ENCODE peak calls at places on chromosomes 2 and 18, in seven cellular contexts. Y, S, J, O, V, P and E are unnamed samples.
A peak's percentile ranks its signal among the peaks of the same experiment; 100 is the strongest.

GRCh38 chr2:201891676-201892075 is 85.3 kb downstream of the CDK15 start:
- DNase-seq in J (no peak), Y (no peak), O (no peak), S (peak; percentile 48), V (no peak), P (no peak), E (no peak)

GRCh38 chr18:59650266-59650820 is 46.9 kb downstream of the CCBE1 start:
- DNase-seq in Y (no peak), V (no peak), S (no peak), O (no peak), J (peak; percentile 34), P (no peak), E (no peak)

GRCh38 chr2:172667926-172668325 is 67.7 kb upstream of the RAPGEF4 start:
- DNase-seq in V (no peak), J (no peak), Y (no peak), P (no peak), O (no peak), S (no peak), E (no peak)

GRCh38 chr2:235570256-235570655 is 76.4 kb downstream of the AGAP1 start:
- DNase-seq in O (no peak), V (peak; percentile 28), Y (no peak), S (peak; percentile 73), J (no peak), P (no peak), E (no peak)

GRCh38 chr2:51581636-51582267 is 549.8 kb upstream of the NRXN1 start:
- DNase-seq in S (no peak), O (no peak), P (no peak), V (no peak), J (no peak), Y (no peak), E (no peak)

GRCh38 chr2:231707625-231708049 is 688 bp upstream of the PTMA start:
- DNase-seq in Y (no peak), O (peak; percentile 81), J (no peak), P (no peak), S (no peak), V (no peak), E (peak; percentile 73)

GRCh38 chr2:5188636-5189035 is 503.5 kb upstream of the SOX11 start:
- DNase-seq in P (no peak), Y (no peak), J (peak; percentile 37), O (no peak), V (no peak), S (no peak), E (no peak)

GRCh38 chr18:70195852-70196434 is 9.5 kb downstream of the RTTN start:
- DNase-seq in V (peak; percentile 35), Y (no peak), O (no peak), P (peak; percentile 12), J (peak; percentile 57), S (peak; percentile 9), E (peak; percentile 25)

GRCh38 chr2:30031184-30031583 is 109.8 kb upstream of the ALK start:
- DNase-seq in P (no peak), J (peak; percentile 90), V (no peak), S (no peak), O (no peak), Y (no peak), E (no peak)

GRCh38 chr18:10404148-10404547 is 50.3 kb upstream of the APCDD1 start:
- DNase-seq in Y (no peak), P (no peak), V (no peak), O (no peak), S (no peak), J (peak; percentile 62), E (no peak)

GRCh38 chr2:111918383-111918806 is 20.0 kb downstream of the MERTK start:
- DNase-seq in Y (no peak), P (peak; percentile 36), J (peak; percentile 75), O (no peak), S (no peak), V (no peak), E (no peak)

GRCh38 chr2:26591619-26592505 is 49.3 kb downstream of the CIB4 start:
- DNase-seq in O (no peak), V (no peak), J (no peak), S (no peak), P (no peak), Y (no peak), E (no peak)

GRCh38 chr2:86500325-86500724 is 59.2 kb downstream of the KDM3A start:
- DNase-seq in O (no peak), V (no peak), Y (no peak), P (no peak), S (no peak), J (no peak), E (no peak)

GRCh38 chr2:20706786-20707185 is 39.8 kb downstream of the GDF7 start:
- DNase-seq in V (no peak), O (no peak), P (no peak), S (no peak), J (no peak), Y (no peak), E (no peak)

GRCh38 chr2:190835303-190835930 is 45.2 kb upstream of the GLS start:
- DNase-seq in P (no peak), S (peak; percentile 49), J (no peak), V (no peak), O (peak; percentile 64), Y (no peak), E (no peak)

GRCh38 chr18:68735498-68736343 is 20.8 kb upstream of the TMX3 start:
- DNase-seq in S (peak; percentile 3), J (peak; percentile 78), Y (no peak), V (peak; percentile 28), O (no peak), P (peak; percentile 19), E (no peak)

GRCh38 chr2:120349125-120349921 is 3.4 kb downstream of the INHBB start:
- DNase-seq in P (no peak), O (no peak), V (no peak), J (no peak), S (no peak), Y (no peak), E (no peak)

GRCh38 chr2:38960609-38961320 is 71.1 kb downstream of the ARHGEF33 start:
- DNase-seq in Y (no peak), V (no peak), S (no peak), O (no peak), J (no peak), P (no peak), E (no peak)
- H3K4me3 ChIP-seq in Y (peak overlapping the region; percentile 54), V (no peak overlapping the region), S (no peak overlapping the region), O (peak overlapping the region; percentile 51), J (no peak overlapping the region), P (no peak overlapping the region), E (no peak overlapping the region)

GRCh38 chr2:166375205-166375735 is 474 bp downstream of the SCN9A start:
- DNase-seq in O (no peak), P (no peak), S (no peak), J (no peak), V (peak; percentile 43), Y (no peak), E (peak; percentile 50)

GRCh38 chr2:166376873-166377272 is 1.1 kb upstream of the SCN9A start:
- DNase-seq in Y (no peak), P (no peak), V (no peak), J (no peak), S (no peak), O (no peak), E (no peak)

GRCh38 chr2:166373951-166374350 is 1.8 kb downstream of the SCN9A start:
- DNase-seq in Y (no peak), S (peak; percentile 25), V (peak; percentile 80), O (no peak), J (peak; percentile 79), P (peak; percentile 72), E (no peak)

GRCh38 chr2:166376488-166376828 is 714 bp upstream of the SCN9A start:
- DNase-seq in S (no peak), O (no peak), J (no peak), V (no peak), P (no peak), Y (no peak), E (no peak)

DNA sequence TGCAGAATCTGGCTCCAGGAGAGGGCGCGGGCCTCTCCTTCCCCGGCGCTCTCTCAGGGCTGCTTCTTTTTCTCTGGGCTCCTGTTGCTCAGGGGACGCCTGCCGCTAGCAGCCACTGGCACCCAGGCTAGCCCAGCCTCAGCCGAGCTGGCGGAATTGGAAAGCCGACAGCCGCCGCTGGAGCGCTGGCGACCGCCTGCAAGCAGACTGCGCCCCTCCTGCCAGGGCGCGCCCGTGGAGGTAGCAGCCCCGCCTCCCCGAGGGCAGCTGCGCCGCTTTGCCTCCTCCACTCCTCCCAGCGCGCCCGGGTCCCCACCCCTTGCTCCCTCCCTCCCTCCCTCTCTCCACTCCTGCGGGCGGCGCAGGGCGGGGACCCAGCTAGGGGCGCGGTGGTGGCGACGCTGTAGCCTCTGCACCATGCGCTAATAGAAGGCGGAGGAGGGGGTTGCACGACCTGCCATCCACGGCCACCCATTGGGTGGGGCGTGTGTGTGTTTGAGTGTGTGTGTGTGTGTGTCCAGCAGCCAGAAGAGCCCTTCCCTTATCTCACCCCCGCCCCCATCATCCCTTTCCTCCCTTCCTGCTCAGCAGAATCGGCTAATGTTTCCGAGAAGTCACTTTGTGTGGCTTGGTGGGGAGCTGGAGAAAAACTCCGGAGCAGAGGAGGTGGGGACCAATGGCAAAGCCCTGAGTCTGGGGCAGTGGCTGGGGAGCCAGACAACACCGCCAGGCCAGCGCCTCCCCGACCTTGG is at the start of gene SCN9A:
- DNase-seq in J (peak; percentile 88), Y (peak; percentile 88), O (peak; percentile 51), P (peak; percentile 90), S (peak; percentile 70), V (peak; percentile 82), E (peak; percentile 87)
- TF ChIP-seq CTCF in J (peak; percentile 40), Y (no peak), O (no peak), P (peak; percentile 36), S (no peak), V (peak; percentile 52), E (no peak)

DNA sequence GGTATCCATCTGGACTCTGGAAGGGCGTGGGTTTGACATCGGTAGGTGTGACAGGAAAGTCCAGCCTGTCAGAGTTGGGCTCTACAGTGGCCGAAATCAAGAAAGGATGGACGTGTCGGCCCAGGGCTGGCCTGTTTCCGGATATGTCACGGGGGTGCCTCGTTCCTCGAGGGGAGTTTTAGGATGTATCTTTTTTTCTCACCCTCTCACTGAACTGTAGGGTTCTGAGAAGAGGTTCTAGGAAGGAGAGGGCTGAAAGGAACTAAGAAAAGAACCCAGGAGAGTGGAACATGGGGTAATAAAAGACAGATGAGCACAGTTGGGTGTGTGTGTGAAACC is 7.2 kb upstream of the SP9 start:
- DNase-seq in S (no peak), Y (no peak), O (no peak), J (no peak), V (no peak), P (no peak), E (no peak)
- H3K27ac ChIP-seq in S (no peak overlapping the region), Y (no peak overlapping the region), O (no peak overlapping the region), J (no peak overlapping the region), V (no peak overlapping the region), P (no peak overlapping the region), E (no peak overlapping the region)

DNA sequence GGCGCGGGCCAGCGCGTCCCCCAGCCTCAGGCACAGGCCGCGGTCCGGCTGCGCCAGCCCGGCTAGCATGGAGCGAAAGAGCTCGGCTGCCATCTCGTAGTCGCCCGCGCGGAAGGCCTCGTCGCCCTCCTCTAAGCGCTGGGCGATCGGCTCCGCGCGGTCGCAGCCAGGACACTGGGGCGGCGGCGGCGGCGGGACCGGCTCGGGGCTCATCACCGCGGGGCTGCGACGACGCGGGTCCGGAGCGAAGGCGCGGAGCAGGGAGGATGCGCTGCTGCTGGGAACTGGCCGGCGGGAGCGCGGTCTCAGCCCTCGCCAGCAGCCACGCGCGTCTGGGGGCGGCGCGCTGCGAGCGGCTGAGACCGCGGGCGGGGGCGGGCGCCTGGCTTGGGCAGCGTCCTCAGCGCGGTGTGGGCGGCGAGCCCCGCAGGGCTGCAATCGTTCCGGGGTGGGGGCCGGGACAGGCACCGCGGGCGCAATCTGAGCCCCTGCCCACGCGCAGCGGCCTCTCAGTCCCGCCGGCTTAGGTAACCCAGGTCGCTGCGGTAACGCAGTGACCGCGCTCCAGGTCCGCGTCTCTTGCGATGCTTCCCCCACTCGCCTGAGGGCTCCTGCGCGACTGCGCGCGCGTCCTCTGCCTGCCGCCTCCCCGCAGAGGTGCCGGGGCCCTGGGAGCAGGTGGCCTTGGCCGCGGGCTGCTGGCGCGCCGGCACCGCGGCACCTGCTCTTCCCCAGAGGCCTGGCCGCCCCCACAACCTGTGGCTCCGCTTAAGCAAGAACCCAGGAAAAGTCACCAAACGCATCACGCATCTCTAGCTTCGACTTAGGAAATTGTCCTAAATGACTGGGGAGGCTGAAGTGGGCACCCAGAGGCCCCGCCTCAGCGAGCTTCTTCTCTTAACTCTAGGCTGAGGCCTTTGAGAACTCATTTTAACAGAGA is at the start of gene LONRF2:
- DNase-seq in J (peak; percentile 18), V (no peak), S (no peak), O (peak; percentile 72), Y (peak; percentile 67), P (peak; percentile 72), E (no peak)
- H3K4me3 ChIP-seq in J (peak within 1 kb of the TSS; percentile 46), V (no peak within 1 kb of the TSS), S (no peak within 1 kb of the TSS), O (peak within 1 kb of the TSS; percentile 72), Y (peak within 1 kb of the TSS; percentile 52), P (peak within 1 kb of the TSS; percentile 61), E (peak within 1 kb of the TSS; percentile 16)